ENCODE peak calls at places on chromosomes 16 and 17, in four cellular contexts. One of them, this sample, is unnamed.

GRCh38 chr16:22232277-22233049 is 26.4 kb downstream of the EEF2K start:
- DNase-seq in PC-9: peak; percentile 92
- DNase-seq in Peyer's patch: no peak
- DNase-seq in colonic mucosa: peak; percentile 98
- DNase-seq in this sample: peak; percentile 99

GRCh38 chr16:4556112-4556511 is at the start of gene C16orf96:
- DNase-seq in PC-9: peak; percentile 18
- DNase-seq in Peyer's patch: no peak
- DNase-seq in colonic mucosa: no peak
- DNase-seq in this sample: no peak

GRCh38 chr16:16144416-16144815 is 78.9 kb downstream of the ABCC6 start:
- DNase-seq in PC-9: peak; percentile 63
- DNase-seq in Peyer's patch: no peak
- DNase-seq in colonic mucosa: no peak
- DNase-seq in this sample: no peak

GRCh38 chr16:75045424-75045823 is 46.6 kb downstream of the ZNRF1 start:
- DNase-seq in PC-9: no peak
- DNase-seq in Peyer's patch: no peak
- DNase-seq in colonic mucosa: no peak
- DNase-seq in this sample: no peak

GRCh38 chr17:55690105-55690508 is 32.6 kb downstream of the TMEM100 start:
- DNase-seq in PC-9: no peak
- DNase-seq in Peyer's patch: no peak
- DNase-seq in colonic mucosa: no peak
- DNase-seq in this sample: no peak

GRCh38 chr17:57862410-57862989 is 12.7 kb upstream of the MRPS23 start:
- DNase-seq in PC-9: no peak
- DNase-seq in Peyer's patch: no peak
- DNase-seq in colonic mucosa: no peak
- DNase-seq in this sample: no peak

GRCh38 chr16:12532871-12533610 is 270.6 kb downstream of the CPPED1 start:
- DNase-seq in PC-9: no peak
- DNase-seq in Peyer's patch: no peak
- DNase-seq in colonic mucosa: no peak
- DNase-seq in this sample: no peak

GRCh38 chr16:68452176-68452575 is 3.9 kb upstream of the SMPD3 start:
- DNase-seq in PC-9: no peak
- DNase-seq in Peyer's patch: no peak
- DNase-seq in colonic mucosa: no peak
- DNase-seq in this sample: no peak

GRCh38 chr17:66481259-66481658 is 178.8 kb downstream of the PRKCA start:
- DNase-seq in PC-9: no peak
- DNase-seq in Peyer's patch: no peak
- DNase-seq in colonic mucosa: no peak
- DNase-seq in this sample: no peak

GRCh38 chr16:397736-398332 is 835 bp downstream of the NME4 start:
- DNase-seq in PC-9: no peak
- DNase-seq in Peyer's patch: peak; percentile 52
- DNase-seq in colonic mucosa: peak; percentile 70
- DNase-seq in this sample: peak; percentile 55

GRCh38 chr16:381788-382717 is at the start of gene PGAP6:
- DNase-seq in PC-9: peak; percentile 81
- DNase-seq in Peyer's patch: peak; percentile 72
- DNase-seq in colonic mucosa: peak; percentile 63
- DNase-seq in this sample: peak; percentile 74

GRCh38 chr16:73023752-73024570 is 24.0 kb downstream of the ZFHX3 start:
- DNase-seq in PC-9: no peak
- DNase-seq in Peyer's patch: no peak
- DNase-seq in colonic mucosa: no peak
- DNase-seq in this sample: no peak

GRCh38 chr16:1908983-1909382 is 9.2 kb downstream of the HS3ST6 start:
- DNase-seq in PC-9: no peak
- DNase-seq in Peyer's patch: no peak
- DNase-seq in colonic mucosa: no peak
- DNase-seq in this sample: no peak

GRCh38 chr16:17723735-17724134 is 253.0 kb upstream of the XYLT1 start:
- DNase-seq in PC-9: no peak
- DNase-seq in Peyer's patch: no peak
- DNase-seq in colonic mucosa: no peak
- DNase-seq in this sample: no peak

GRCh38 chr16:31108035-31108793 is at the start of gene BCKDK:
- DNase-seq in PC-9: peak; percentile 68
- DNase-seq in Peyer's patch: peak; percentile 68
- DNase-seq in colonic mucosa: peak; percentile 80
- DNase-seq in this sample: peak; percentile 68

GRCh38 chr17:34519286-34519685 is 60.1 kb upstream of the TMEM132E start:
- DNase-seq in PC-9: no peak
- DNase-seq in Peyer's patch: no peak
- DNase-seq in colonic mucosa: no peak
- DNase-seq in this sample: no peak

GRCh38 chr16:81821422-81822128 is 42.5 kb downstream of the PLCG2 start:
- DNase-seq in PC-9: no peak
- DNase-seq in Peyer's patch: peak; percentile 80
- DNase-seq in colonic mucosa: no peak
- DNase-seq in this sample: no peak

GRCh38 chr17:8186446-8186786 is 3.6 kb downstream of the BORCS6 start:
- DNase-seq in PC-9: no peak
- DNase-seq in Peyer's patch: no peak
- DNase-seq in colonic mucosa: no peak
- DNase-seq in this sample: no peak

GRCh38 chr17:74733365-74734122 is 3.5 kb upstream of the RAB37 start:
- DNase-seq in PC-9: no peak
- DNase-seq in Peyer's patch: no peak
- DNase-seq in colonic mucosa: no peak
- DNase-seq in this sample: no peak
- H3K4me3 ChIP-seq in PC-9: no peak overlapping the region
- H3K4me3 ChIP-seq in Peyer's patch: no peak overlapping the region
- H3K4me3 ChIP-seq in colonic mucosa: no peak overlapping the region
- H3K4me3 ChIP-seq in this sample: no peak overlapping the region

GRCh38 chr17:44105483-44105882 is 18.0 kb downstream of the HDAC5 start:
- DNase-seq in PC-9: no peak
- DNase-seq in Peyer's patch: no peak
- DNase-seq in colonic mucosa: no peak
- DNase-seq in this sample: no peak

GRCh38 chr17:44105941-44106340 is 17.5 kb downstream of the HDAC5 start:
- DNase-seq in PC-9: no peak
- DNase-seq in Peyer's patch: no peak
- DNase-seq in colonic mucosa: no peak
- DNase-seq in this sample: no peak

GRCh38 chr17:44108440-44109311 is 14.8 kb downstream of the HDAC5 start:
- DNase-seq in PC-9: peak; percentile 82
- DNase-seq in Peyer's patch: peak; percentile 45
- DNase-seq in colonic mucosa: peak; percentile 64
- DNase-seq in this sample: no peak

GRCh38 chr17:44106801-44107200 is 16.6 kb downstream of the HDAC5 start:
- DNase-seq in PC-9: no peak
- DNase-seq in Peyer's patch: no peak
- DNase-seq in colonic mucosa: no peak
- DNase-seq in this sample: no peak

GRCh38 chr17:44102845-44103622 is 20.4 kb downstream of the HDAC5 start:
- DNase-seq in PC-9: peak; percentile 61
- DNase-seq in Peyer's patch: no peak
- DNase-seq in colonic mucosa: no peak
- DNase-seq in this sample: no peak
- H3K4me1 ChIP-seq in PC-9: peaks cover 29% of the 10 kb centered on the region
- H3K4me1 ChIP-seq in Peyer's patch: no peaks in the 10 kb centered on the region
- H3K4me1 ChIP-seq in colonic mucosa: no peaks in the 10 kb centered on the region
- H3K4me1 ChIP-seq in this sample: no peaks in the 10 kb centered on the region

GRCh38 chr17:39365872-39366271 is 35.6 kb downstream of the FBXL20 start:
- DNase-seq in PC-9: no peak
- DNase-seq in Peyer's patch: no peak
- DNase-seq in colonic mucosa: no peak
- DNase-seq in this sample: no peak
- H3K27ac ChIP-seq in PC-9: no peak overlapping the region
- H3K27ac ChIP-seq in Peyer's patch: no peak overlapping the region
- H3K27ac ChIP-seq in colonic mucosa: no peak overlapping the region
- H3K27ac ChIP-seq in this sample: no peak overlapping the region

GRCh38 chr16:56606071-56606687 is 2.2 kb upstream of the MT2A start:
- DNase-seq in PC-9: no peak
- DNase-seq in Peyer's patch: no peak
- DNase-seq in colonic mucosa: peak; percentile 41
- DNase-seq in this sample: no peak

GRCh38 chr16:56608043-56608875 is at the start of gene MT2A:
- DNase-seq in PC-9: peak; percentile 91
- DNase-seq in Peyer's patch: peak; percentile 92
- DNase-seq in colonic mucosa: peak; percentile 96
- DNase-seq in this sample: peak; percentile 97

GRCh38 chr16:56606688-56607618 is 1.4 kb upstream of the MT2A start:
- DNase-seq in PC-9: peak; percentile 70
- DNase-seq in Peyer's patch: peak; percentile 48
- DNase-seq in colonic mucosa: peak; percentile 54
- DNase-seq in this sample: no peak

GRCh38 chr16:56608876-56609462 is 585 bp downstream of the MT2A start:
- DNase-seq in PC-9: no peak
- DNase-seq in Peyer's patch: no peak
- DNase-seq in colonic mucosa: peak; percentile 50
- DNase-seq in this sample: no peak

GRCh38 chr16:56607675-56608042 is 725 bp upstream of the MT2A start:
- DNase-seq in PC-9: no peak
- DNase-seq in Peyer's patch: no peak
- DNase-seq in colonic mucosa: no peak
- DNase-seq in this sample: no peak
- H3K4me3 ChIP-seq in PC-9: peak overlapping the region; percentile 90
- H3K4me3 ChIP-seq in Peyer's patch: peak overlapping the region; percentile 40
- H3K4me3 ChIP-seq in colonic mucosa: peak overlapping the region; percentile 54
- H3K4me3 ChIP-seq in this sample: no peak overlapping the region

GRCh38 chr17:41777157-41777578 is 9.3 kb downstream of the JUP start:
- DNase-seq in PC-9: no peak
- DNase-seq in Peyer's patch: no peak
- DNase-seq in colonic mucosa: no peak
- DNase-seq in this sample: peak; percentile 48
- H3K4me1 ChIP-seq in PC-9: peaks cover 60% of the 10 kb centered on the region
- H3K4me1 ChIP-seq in Peyer's patch: peaks cover 26% of the 10 kb centered on the region
- H3K4me1 ChIP-seq in colonic mucosa: peaks cover 57% of the 10 kb centered on the region
- H3K4me1 ChIP-seq in this sample: peaks cover 10% of the 10 kb centered on the region

DNA sequence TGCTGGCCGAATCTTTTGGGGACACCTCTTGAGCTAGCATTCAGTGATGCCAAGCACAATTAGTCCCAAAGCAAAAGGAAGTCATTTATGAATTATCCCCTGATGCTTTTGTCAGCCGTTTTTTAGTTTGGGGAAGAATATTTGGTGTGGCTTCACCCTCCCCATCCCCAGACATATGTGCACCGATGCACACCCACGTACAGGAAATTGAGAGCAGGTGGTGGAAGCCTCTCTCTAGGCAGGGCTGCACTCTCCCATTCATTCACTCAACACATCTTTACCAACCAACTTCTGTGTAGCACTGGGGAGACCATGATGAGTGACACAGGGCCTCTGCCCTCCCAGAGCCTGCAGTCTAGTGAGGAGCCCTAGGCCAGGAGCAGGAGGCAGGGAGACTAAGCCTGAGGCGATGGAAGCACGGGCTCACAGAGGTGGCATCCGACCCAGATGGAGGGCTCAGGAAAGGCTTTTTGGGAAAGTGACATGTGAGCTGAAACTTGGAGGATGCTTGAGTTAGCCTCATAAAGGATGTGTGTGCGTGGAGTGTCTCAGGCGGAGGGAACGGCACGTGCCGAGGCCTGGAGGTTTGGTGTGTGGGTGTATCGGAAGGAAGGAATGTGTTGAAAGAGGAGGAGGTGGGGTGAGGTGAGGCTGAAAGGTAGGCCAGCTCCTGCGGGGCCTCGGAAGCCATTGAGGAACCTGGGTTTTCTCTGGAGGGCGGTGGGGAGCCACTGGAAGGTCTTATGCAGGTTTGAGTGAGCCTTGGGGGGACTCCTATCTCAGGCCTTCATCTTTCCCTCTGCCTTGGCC is 43.8 kb downstream of the PSME3IP1 start:
- DNase-seq in PC-9: no peak
- DNase-seq in Peyer's patch: peak; percentile 41
- DNase-seq in colonic mucosa: no peak
- DNase-seq in this sample: no peak
- H3K27ac ChIP-seq in PC-9: no peak overlapping the region
- H3K27ac ChIP-seq in Peyer's patch: peak overlapping the region; percentile 17
- H3K27ac ChIP-seq in colonic mucosa: no peak overlapping the region
- H3K27ac ChIP-seq in this sample: no peak overlapping the region

GRCh38 chr16:10265770-10266615 is 83.8 kb upstream of the GRIN2A start:
- DNase-seq in PC-9: no peak
- DNase-seq in Peyer's patch: no peak
- DNase-seq in colonic mucosa: no peak
- DNase-seq in this sample: no peak
- H3K4me3 ChIP-seq in PC-9: no peak overlapping the region
- H3K4me3 ChIP-seq in Peyer's patch: no peak overlapping the region
- H3K4me3 ChIP-seq in colonic mucosa: no peak overlapping the region
- H3K4me3 ChIP-seq in this sample: no peak overlapping the region

GRCh38 chr17:3801043-3801746 is at the start of gene ITGAE:
- DNase-seq in PC-9: no peak
- DNase-seq in Peyer's patch: no peak
- DNase-seq in colonic mucosa: no peak
- DNase-seq in this sample: peak; percentile 32
- H3K4me1 ChIP-seq in PC-9: peaks cover 4% of the 10 kb centered on the region
- H3K4me1 ChIP-seq in Peyer's patch: no peaks in the 10 kb centered on the region
- H3K4me1 ChIP-seq in colonic mucosa: no peaks in the 10 kb centered on the region
- H3K4me1 ChIP-seq in this sample: no peaks in the 10 kb centered on the region

DNA sequence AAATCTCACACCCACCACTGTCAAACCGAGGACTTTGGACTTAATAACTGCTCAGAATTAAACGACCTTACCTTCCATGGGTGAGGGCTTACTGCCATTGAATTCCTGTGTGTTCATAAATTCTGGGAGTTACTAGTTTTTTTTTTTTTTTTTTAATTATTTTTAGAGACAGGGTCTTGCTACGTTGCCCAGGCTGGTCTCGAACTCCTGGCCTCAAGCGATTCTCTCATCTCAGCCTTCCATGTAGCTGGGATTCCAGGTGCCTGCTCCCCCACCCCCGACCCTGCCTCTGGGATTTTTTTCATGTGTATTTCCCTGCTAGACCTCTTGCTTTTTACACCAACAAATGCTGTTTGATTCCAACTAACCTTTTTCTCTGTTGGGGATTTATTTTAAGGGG is 14.9 kb upstream of the CD300A start:
- DNase-seq in PC-9: no peak
- DNase-seq in Peyer's patch: no peak
- DNase-seq in colonic mucosa: no peak
- DNase-seq in this sample: no peak
- H3K27ac ChIP-seq in PC-9: no peak overlapping the region
- H3K27ac ChIP-seq in Peyer's patch: no peak overlapping the region
- H3K27ac ChIP-seq in colonic mucosa: no peak overlapping the region
- H3K27ac ChIP-seq in this sample: no peak overlapping the region

DNA sequence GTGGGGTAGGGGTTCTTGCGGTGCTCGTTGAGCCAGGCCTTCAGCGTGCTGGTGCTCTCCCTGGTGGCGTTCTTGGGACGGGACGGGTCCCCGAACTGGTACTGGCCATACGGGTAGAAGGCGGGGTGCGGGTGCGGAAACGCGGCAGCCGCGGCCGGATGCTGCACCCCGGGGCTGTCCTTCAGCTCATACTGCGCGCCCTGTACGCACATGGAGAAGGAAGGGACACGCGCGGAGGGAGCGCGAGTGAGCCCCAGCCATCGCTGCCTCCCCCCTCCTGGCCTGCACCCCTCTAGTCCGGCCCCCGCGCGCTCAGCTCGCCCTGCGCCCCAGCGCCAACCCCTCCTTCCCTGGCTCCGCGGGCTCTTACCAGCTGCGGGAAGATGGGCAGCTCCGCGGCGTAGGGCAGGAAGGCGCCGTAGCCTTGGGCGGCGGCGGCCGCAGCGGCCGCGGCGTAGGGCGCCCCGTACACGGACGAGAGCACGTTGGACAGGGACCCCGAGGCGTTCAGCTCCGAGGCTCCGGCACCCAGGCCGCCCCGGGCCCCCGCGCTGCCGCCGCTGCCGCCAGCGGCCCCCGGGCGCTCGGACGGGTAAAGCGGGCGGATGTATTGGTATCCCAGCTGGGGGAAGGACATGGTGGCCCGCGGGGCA is 1.0 kb downstream of the IRX3 start:
- DNase-seq in PC-9: peak; percentile 49
- DNase-seq in Peyer's patch: no peak
- DNase-seq in colonic mucosa: no peak
- DNase-seq in this sample: no peak
- H3K4me3 ChIP-seq in PC-9: peak overlapping the region; percentile 98
- H3K4me3 ChIP-seq in Peyer's patch: no peak overlapping the region
- H3K4me3 ChIP-seq in colonic mucosa: peak overlapping the region; percentile 9
- H3K4me3 ChIP-seq in this sample: peak overlapping the region; percentile 33